ENCODE peak calls at places on chromosomes 3 and 15, in eight cellular contexts. D is GM10248; Z is mammary epithelial cell; U is stimulated activated CD4-positive, alpha-beta T cell treated with anti-CD3 and anti-CD28 coated beads, Interleukin-15, amount 100 ng/mL, for 1 hour; K is left colon; E is T follicular helper cell; L is amniotic stem cell; H is effector CD4-positive, alpha-beta T cell. C is an unnamed sample.

GRCh38 chr15:53256043-53256442 is 465.9 kb upstream of the ONECUT1 start:
- DNase-seq in D (no peak), Z (no peak), U (no peak), K (no peak), E (no peak), L (no peak), H (no peak), C (no peak)

GRCh38 chr3:165725296-165725695 is 111.9 kb downstream of the BCHE start:
- DNase-seq in D (no peak), Z (no peak), U (no peak), K (no peak), E (no peak), L (no peak), H (no peak), C (no peak)

GRCh38 chr15:67504796-67505195 is 16.1 kb upstream of the C15orf61 start:
- DNase-seq in D (no peak), Z (no peak), U (no peak), K (no peak), E (no peak), L (no peak), H (no peak), C (no peak)

GRCh38 chr3:177470200-177470941 is 273.1 kb upstream of the TBL1XR1 start:
- DNase-seq in D (no peak), Z (no peak), U (no peak), K (no peak), E (no peak), L (peak; percentile 70), H (no peak), C (no peak)

GRCh38 chr3:189395825-189396224 is 224.1 kb downstream of the TPRG1 start:
- DNase-seq in D (no peak), Z (no peak), U (no peak), K (no peak), E (no peak), L (no peak), H (no peak), C (no peak)

GRCh38 chr3:44989636-44990373 is 13.8 kb downstream of the EXOSC7 start:
- DNase-seq in D (no peak), Z (no peak), U (no peak), K (no peak), E (no peak), L (no peak), H (no peak), C (no peak)

GRCh38 chr3:169657351-169658124 is 6.0 kb downstream of the MECOM start:
- DNase-seq in D (no peak), Z (no peak), U (no peak), K (peak; percentile 6), E (no peak), L (no peak), H (no peak), C (peak; percentile 59)

GRCh38 chr15:40274350-40275274 is 8.3 kb downstream of the ANKRD63 start:
- DNase-seq in D (peak; percentile 86), Z (peak; percentile 60), U (peak; percentile 82), K (peak; percentile 87), E (peak; percentile 80), L (peak; percentile 80), H (peak; percentile 88), C (peak; percentile 43)

GRCh38 chr15:57017024-57017423 is 98.6 kb downstream of the TCF12 start:
- DNase-seq in D (peak; percentile 10), Z (no peak), U (no peak), K (no peak), E (no peak), L (no peak), H (no peak), C (no peak)

GRCh38 chr15:66229790-66230460 is 23.6 kb downstream of the MEGF11 start:
- DNase-seq in D (no peak), Z (no peak), U (no peak), K (no peak), E (no peak), L (no peak), H (no peak), C (no peak)

GRCh38 chr3:177811111-177811510 is 613.8 kb upstream of the TBL1XR1 start:
- DNase-seq in D (no peak), Z (no peak), U (no peak), K (no peak), E (no peak), L (no peak), H (no peak), C (no peak)

GRCh38 chr3:5221701-5222100 is 34.2 kb downstream of the EDEM1 start:
- DNase-seq in D (no peak), Z (no peak), U (no peak), K (no peak), E (no peak), L (no peak), H (no peak), C (no peak)

GRCh38 chr3:95319921-95320494 is 1257.1 kb downstream of the NSUN3 start:
- DNase-seq in D (no peak), Z (no peak), U (no peak), K (no peak), E (no peak), L (no peak), H (no peak), C (peak; percentile 84)

GRCh38 chr3:122948398-122948797 is 79.2 kb downstream of the SEMA5B start:
- DNase-seq in D (no peak), Z (no peak), U (no peak), K (no peak), E (no peak), L (no peak), H (no peak), C (no peak)

GRCh38 chr3:51974277-51974962 is 444 bp upstream of the ABHD14A start:
- DNase-seq in D (no peak), Z (no peak), U (no peak), K (peak; percentile 56), E (no peak), L (no peak), H (no peak), C (no peak)

GRCh38 chr3:138912237-138912636 is 34.7 kb downstream of the FOXL2 start:
- DNase-seq in D (no peak), Z (no peak), U (no peak), K (no peak), E (no peak), L (no peak), H (no peak), C (no peak)

GRCh38 chr3:18211116-18211515 is 214.0 kb downstream of the SATB1 start:
- DNase-seq in D (no peak), Z (no peak), U (no peak), K (no peak), E (no peak), L (no peak), H (no peak), C (no peak)